ENCODE peak calls at places on chromosome 14, in six cellular contexts. G is A549, M is K562, P is spleen, L is tibial nerve, F is upper lobe of left lung. Q is an unnamed sample.

GRCh38 chr14:61511558-61511924 is 183.8 kb upstream of the HIF1A start:
- DNase-seq in P (no peak), F (no peak), G (no peak), M (no peak), L (no peak), Q (no peak)

GRCh38 chr14:30053103-30053502 is 125.5 kb upstream of the PRKD1 start:
- DNase-seq in M (no peak), G (no peak), P (no peak), F (no peak), L (no peak), Q (no peak)

GRCh38 chr14:64912256-64912655 is 2.0 kb upstream of the CHURC1 start:
- DNase-seq in G (no peak), F (no peak), L (no peak), P (no peak), M (no peak), Q (no peak)

GRCh38 chr14:99755068-99755405 is 38.2 kb upstream of the EML1 start:
- DNase-seq in L (no peak), G (no peak), P (no peak), M (no peak), F (peak; percentile 47), Q (no peak)

GRCh38 chr14:66369157-66369706 is 116.9 kb upstream of the CCDC196 start:
- DNase-seq in M (no peak), G (no peak), P (no peak), L (no peak), F (no peak), Q (no peak)

GRCh38 chr14:61218765-61219164 is 62.4 kb downstream of the TMEM30B start:
- DNase-seq in P (no peak), F (no peak), G (no peak), L (peak; percentile 32), M (no peak), Q (no peak)

GRCh38 chr14:54329082-54329695 is 67.6 kb upstream of the CDKN3 start:
- DNase-seq in L (peak; percentile 17), G (peak; percentile 70), F (no peak), P (no peak), M (peak; percentile 38), Q (peak; percentile 26)

GRCh38 chr14:64746298-64747250 is 42.4 kb downstream of the PLEKHG3 start:
- DNase-seq in G (no peak), F (no peak), P (no peak), L (no peak), M (no peak), Q (no peak)

GRCh38 chr14:33061667-33062325 is 123.1 kb downstream of the NPAS3 start:
- DNase-seq in P (no peak), L (no peak), F (no peak), G (no peak), M (no peak), Q (no peak)

GRCh38 chr14:85054178-85054577 is 475.8 kb upstream of the FLRT2 start:
- DNase-seq in P (no peak), M (no peak), F (no peak), G (no peak), L (no peak), Q (no peak)

GRCh38 chr14:36221097-36221496 is 44.6 kb upstream of the PTCSC3 start:
- DNase-seq in F (no peak), P (no peak), M (no peak), G (no peak), L (no peak), Q (no peak)

GRCh38 chr14:20652996-20653975 is 11.8 kb upstream of the OR6S1 start:
- DNase-seq in G (peak; percentile 97), P (peak; percentile 53), F (peak; percentile 22), M (peak; percentile 48), L (no peak), Q (no peak)

GRCh38 chr14:59090572-59090971 is 97.9 kb upstream of the DAAM1 start:
- DNase-seq in L (no peak), G (no peak), F (no peak), P (no peak), M (no peak), Q (no peak)

GRCh38 chr14:67695394-67695949 is at the start of gene RDH11:
- DNase-seq in P (peak; percentile 94), L (peak; percentile 71), M (peak; percentile 75), G (peak; percentile 89), F (peak; percentile 86), Q (peak; percentile 78)

GRCh38 chr14:68757618-68758081 is 35.2 kb downstream of the ZFP36L1 start:
- DNase-seq in G (no peak), M (peak; percentile 34), P (peak; percentile 83), L (no peak), F (no peak), Q (no peak)

GRCh38 chr14:49679271-49679670 is 8.7 kb downstream of the POLE2 start:
- DNase-seq in L (no peak), M (no peak), P (no peak), F (no peak), G (no peak), Q (no peak)

GRCh38 chr14:37083599-37083998 is 88.8 kb downstream of the SLC25A21 start:
- DNase-seq in M (peak; percentile 63), L (no peak), F (no peak), G (no peak), P (no peak), Q (no peak)

GRCh38 chr14:22420598-22421186 is 168.3 kb downstream of the DAD1 start:
- DNase-seq in F (no peak), P (no peak), G (no peak), L (no peak), M (no peak), Q (no peak)

GRCh38 chr14:22379727-22380126 is 209.3 kb downstream of the DAD1 start:
- DNase-seq in P (no peak), M (no peak), F (no peak), G (no peak), L (no peak), Q (no peak)

GRCh38 chr14:68791078-68791983 is 1.5 kb downstream of the ZFP36L1 start:
- DNase-seq in F (no peak), L (no peak), M (no peak), P (peak; percentile 69), G (peak; percentile 38), Q (no peak)

GRCh38 chr14:104171029-104171697 is 32.8 kb downstream of the KIF26A start:
- DNase-seq in F (no peak), L (no peak), M (no peak), P (no peak), G (no peak), Q (no peak)
- TF ChIP-seq POLR2A in F (no peak), L (no peak), M (no peak), P (no peak), G (no peak), Q (no peak)

DNA sequence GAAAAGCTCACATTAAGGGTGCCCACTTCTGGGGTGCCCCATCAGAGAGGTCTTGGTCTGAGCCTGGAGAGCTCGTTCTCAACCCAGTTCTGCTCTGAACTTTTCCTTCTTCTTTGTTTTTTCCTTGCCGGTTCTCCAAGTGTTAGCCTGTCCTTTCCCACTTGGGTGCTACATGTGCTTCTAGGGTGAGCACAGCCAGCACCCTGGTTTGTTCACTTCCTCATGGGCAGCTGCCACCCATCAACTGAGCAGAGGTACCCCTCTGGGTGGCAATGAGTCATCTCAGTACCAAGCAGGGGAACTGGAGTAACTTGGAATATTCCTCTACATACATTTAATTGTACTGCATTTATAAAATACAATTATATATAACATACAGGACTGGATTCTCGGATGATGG is 3.9 kb upstream of the SYNE3 start:
- DNase-seq in M (no peak), L (no peak), F (no peak), P (no peak), G (no peak), Q (no peak)
- H3K4me1 ChIP-seq in M (peaks cover 19% of the 10 kb centered on the region), L (peaks cover 67% of the 10 kb centered on the region), F (peaks cover 77% of the 10 kb centered on the region), P (peaks cover 55% of the 10 kb centered on the region), G (peaks cover 32% of the 10 kb centered on the region), Q (peaks cover 34% of the 10 kb centered on the region)

DNA sequence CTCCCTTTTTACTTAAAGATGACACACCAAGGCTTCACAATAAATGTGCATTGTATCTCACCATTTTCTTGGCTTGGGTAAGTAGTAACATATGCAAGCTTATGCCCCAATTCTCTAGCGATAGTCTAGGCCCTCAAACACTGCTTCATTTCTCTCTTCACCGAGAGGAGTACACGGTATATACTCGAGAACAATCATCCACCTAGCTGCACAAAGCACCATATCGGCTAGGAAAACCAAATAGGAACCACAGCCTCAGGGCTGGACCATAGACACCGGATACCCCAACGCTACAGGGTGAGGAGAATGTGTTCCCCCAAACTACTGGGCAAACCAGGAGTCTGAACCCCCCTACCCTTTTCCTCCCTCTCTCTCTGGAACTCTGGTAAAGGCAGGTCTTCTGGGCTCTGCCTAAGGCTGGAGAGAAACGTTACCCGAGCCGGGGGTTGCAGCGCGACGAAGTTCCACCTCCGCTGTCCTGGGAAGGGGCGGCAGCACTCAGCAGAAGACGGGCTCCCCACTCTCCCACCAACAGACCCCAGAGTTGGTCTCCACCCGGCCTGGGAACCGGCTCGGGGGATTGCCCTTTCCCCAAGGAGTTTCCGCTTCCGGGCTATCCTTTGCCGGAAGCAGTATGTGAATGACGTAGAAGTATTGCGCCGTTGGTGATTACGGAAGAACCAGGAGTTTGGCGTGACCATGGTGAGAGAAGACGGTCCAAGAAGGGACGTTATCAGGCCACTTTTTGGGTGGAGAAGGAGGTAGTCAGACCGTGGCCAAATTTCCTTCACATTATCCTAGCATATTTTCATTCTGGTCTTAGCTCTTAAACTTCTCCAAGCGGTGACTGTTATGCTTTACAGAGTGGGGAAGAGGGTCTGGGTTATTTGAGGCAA is at the start of the genes AREL1 and FCF1:
- DNase-seq in P (peak; percentile 90), G (peak; percentile 89), M (peak; percentile 87), L (peak; percentile 58), F (peak; percentile 64), Q (peak; percentile 74)
- TF ChIP-seq POLR2A in P (peak; percentile 72), G (peak; percentile 73), M (peak; percentile 82), L (no peak), F (peak; percentile 55), Q (peak; percentile 75)

GRCh38 chr14:24337824-24338175 is 2.0 kb downstream of the RIPK3 start:
- DNase-seq in L (no peak), G (no peak), P (no peak), M (no peak), F (peak; percentile 28), Q (no peak)
- H3K4me1 ChIP-seq in L (peaks cover 19% of the 10 kb centered on the region), G (no peaks in the 10 kb centered on the region), P (peaks cover 49% of the 10 kb centered on the region), M (peaks cover 30% of the 10 kb centered on the region), F (peaks cover 44% of the 10 kb centered on the region), Q (no peaks in the 10 kb centered on the region)

DNA sequence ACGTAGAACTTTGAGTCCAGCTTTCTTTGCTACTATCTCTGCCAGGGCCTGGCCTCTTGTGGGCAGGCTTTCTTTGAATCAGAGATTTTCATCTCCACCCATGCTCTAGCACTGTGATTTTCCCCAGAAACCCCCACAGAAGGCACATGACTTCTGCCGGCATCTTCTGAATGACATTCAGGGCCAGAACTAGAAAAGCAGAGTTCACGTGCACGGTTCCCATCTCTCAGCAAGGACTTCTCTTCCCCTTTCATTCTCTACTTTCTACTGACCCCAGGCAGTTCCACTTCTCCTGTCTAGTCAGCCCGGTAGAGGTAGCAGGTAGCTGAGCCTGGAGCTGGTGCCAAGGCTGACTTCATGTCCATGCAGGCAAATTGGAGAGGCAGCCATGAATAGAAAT is 26.9 kb downstream of the BATF start:
- DNase-seq in L (no peak), F (no peak), M (no peak), P (no peak), G (no peak), Q (no peak)
- TF ChIP-seq POLR2A in L (no peak), F (no peak), M (no peak), P (no peak), G (no peak), Q (no peak)

GRCh38 chr14:101284711-101285110 is 276.6 kb upstream of the DIO3 start:
- DNase-seq in P (no peak), F (no peak), M (no peak), L (no peak), G (no peak), Q (no peak)
- H3K4me1 ChIP-seq in P (no peaks in the 10 kb centered on the region), F (no peaks in the 10 kb centered on the region), M (no peaks in the 10 kb centered on the region), L (no peaks in the 10 kb centered on the region), G (no peaks in the 10 kb centered on the region), Q (peaks cover 3% of the 10 kb centered on the region)